ENCODE peak calls at places on chromosomes 16 and 17, in seven cellular contexts. One of them, this sample, is unnamed. For H3K4me1, the result is how much of the 10 kb centered on the place peaks cover.

GRCh38 chr17:61251939-61252865 is 147.4 kb upstream of the TBX2 start:
- DNase-seq in aorta: peak
- DNase-seq in testis: peak
- DNase-seq in esophagus squamous epithelium: peak
- DNase-seq in CD8-positive, alpha-beta memory T cell: peak
- DNase-seq in MM.1S: no peak
- DNase-seq in neuronal stem cell: no peak
- DNase-seq in this sample: peak

GRCh38 chr17:76556759-76557367 is 17.0 kb downstream of the PRCD start:
- DNase-seq in aorta: no peak
- DNase-seq in testis: no peak
- DNase-seq in esophagus squamous epithelium: no peak
- DNase-seq in CD8-positive, alpha-beta memory T cell: peak
- DNase-seq in MM.1S: peak
- DNase-seq in neuronal stem cell: no peak
- DNase-seq in this sample: peak

GRCh38 chr16:66390346-66391108 is 24.0 kb downstream of the CDH5 start:
- DNase-seq in aorta: no peak
- DNase-seq in testis: no peak
- DNase-seq in esophagus squamous epithelium: no peak
- DNase-seq in CD8-positive, alpha-beta memory T cell: no peak
- DNase-seq in MM.1S: no peak
- DNase-seq in neuronal stem cell: no peak
- DNase-seq in this sample: no peak

GRCh38 chr17:58184308-58184985 is 8.1 kb upstream of the EPX start:
- DNase-seq in aorta: no peak
- DNase-seq in testis: no peak
- DNase-seq in esophagus squamous epithelium: no peak
- DNase-seq in CD8-positive, alpha-beta memory T cell: no peak
- DNase-seq in MM.1S: no peak
- DNase-seq in neuronal stem cell: peak
- DNase-seq in this sample: no peak

GRCh38 chr16:67433131-67433719 is 2.3 kb downstream of the HSD11B2 start:
- DNase-seq in aorta: no peak
- DNase-seq in testis: no peak
- DNase-seq in esophagus squamous epithelium: no peak
- DNase-seq in CD8-positive, alpha-beta memory T cell: no peak
- DNase-seq in MM.1S: no peak
- DNase-seq in neuronal stem cell: no peak
- DNase-seq in this sample: no peak

GRCh38 chr17:13120864-13121263 is 103.0 kb upstream of the ELAC2 start:
- DNase-seq in aorta: no peak
- DNase-seq in testis: no peak
- DNase-seq in esophagus squamous epithelium: no peak
- DNase-seq in CD8-positive, alpha-beta memory T cell: no peak
- DNase-seq in MM.1S: no peak
- DNase-seq in neuronal stem cell: no peak
- DNase-seq in this sample: no peak

GRCh38 chr16:23283571-23283970 is 18.5 kb upstream of the SCNN1B start:
- DNase-seq in aorta: no peak
- DNase-seq in testis: no peak
- DNase-seq in esophagus squamous epithelium: no peak
- DNase-seq in CD8-positive, alpha-beta memory T cell: no peak
- DNase-seq in MM.1S: no peak
- DNase-seq in neuronal stem cell: no peak
- DNase-seq in this sample: no peak

GRCh38 chr16:23229714-23230113 is 47.2 kb downstream of the SCNN1G start:
- DNase-seq in aorta: no peak
- DNase-seq in testis: no peak
- DNase-seq in esophagus squamous epithelium: no peak
- DNase-seq in CD8-positive, alpha-beta memory T cell: no peak
- DNase-seq in MM.1S: no peak
- DNase-seq in neuronal stem cell: no peak
- DNase-seq in this sample: no peak

GRCh38 chr16:25109643-25110042 is 1.9 kb upstream of the LCMT1 start:
- DNase-seq in aorta: peak
- DNase-seq in testis: peak
- DNase-seq in esophagus squamous epithelium: no peak
- DNase-seq in CD8-positive, alpha-beta memory T cell: no peak
- DNase-seq in MM.1S: no peak
- DNase-seq in neuronal stem cell: no peak
- DNase-seq in this sample: no peak

GRCh38 chr17:82963104-82963950 is 116.1 kb upstream of the METRNL start:
- DNase-seq in aorta: peak
- DNase-seq in testis: peak
- DNase-seq in esophagus squamous epithelium: no peak
- DNase-seq in CD8-positive, alpha-beta memory T cell: no peak
- DNase-seq in MM.1S: no peak
- DNase-seq in neuronal stem cell: peak
- DNase-seq in this sample: peak

GRCh38 chr17:77884967-77885641 is 73.4 kb upstream of the TNRC6C start:
- DNase-seq in aorta: no peak
- DNase-seq in testis: no peak
- DNase-seq in esophagus squamous epithelium: no peak
- DNase-seq in CD8-positive, alpha-beta memory T cell: no peak
- DNase-seq in MM.1S: no peak
- DNase-seq in neuronal stem cell: no peak
- DNase-seq in this sample: no peak

GRCh38 chr16:89687092-89687940 is 827 bp downstream of the CDK10 start:
- DNase-seq in aorta: no peak
- DNase-seq in testis: no peak
- DNase-seq in esophagus squamous epithelium: no peak
- DNase-seq in CD8-positive, alpha-beta memory T cell: no peak
- DNase-seq in MM.1S: peak
- DNase-seq in neuronal stem cell: no peak
- DNase-seq in this sample: peak

GRCh38 chr17:68738044-68738443 is 136.9 kb upstream of the FAM20A start:
- DNase-seq in aorta: no peak
- DNase-seq in testis: peak
- DNase-seq in esophagus squamous epithelium: no peak
- DNase-seq in CD8-positive, alpha-beta memory T cell: no peak
- DNase-seq in MM.1S: no peak
- DNase-seq in neuronal stem cell: no peak
- DNase-seq in this sample: no peak

GRCh38 chr17:50863221-50863843 is 2.8 kb downstream of the TOB1 start:
- DNase-seq in aorta: no peak
- DNase-seq in testis: peak
- DNase-seq in esophagus squamous epithelium: no peak
- DNase-seq in CD8-positive, alpha-beta memory T cell: no peak
- DNase-seq in MM.1S: peak
- DNase-seq in neuronal stem cell: no peak
- DNase-seq in this sample: no peak

GRCh38 chr16:70634861-70635260 is 11.5 kb upstream of the IL34 start:
- DNase-seq in aorta: no peak
- DNase-seq in testis: no peak
- DNase-seq in esophagus squamous epithelium: no peak
- DNase-seq in CD8-positive, alpha-beta memory T cell: no peak
- DNase-seq in MM.1S: no peak
- DNase-seq in neuronal stem cell: no peak
- DNase-seq in this sample: no peak

GRCh38 chr16:4696172-4696904 is 3.0 kb downstream of the NUDT16L1 start:
- DNase-seq in aorta: peak
- DNase-seq in testis: peak
- DNase-seq in esophagus squamous epithelium: no peak
- DNase-seq in CD8-positive, alpha-beta memory T cell: no peak
- DNase-seq in MM.1S: no peak
- DNase-seq in neuronal stem cell: no peak
- DNase-seq in this sample: no peak

GRCh38 chr17:5921919-5922318 is 148.3 kb upstream of the WSCD1 start:
- DNase-seq in aorta: no peak
- DNase-seq in testis: no peak
- DNase-seq in esophagus squamous epithelium: no peak
- DNase-seq in CD8-positive, alpha-beta memory T cell: no peak
- DNase-seq in MM.1S: no peak
- DNase-seq in neuronal stem cell: no peak
- DNase-seq in this sample: no peak

GRCh38 chr16:20397468-20398074 is 7.0 kb downstream of the PDILT start:
- DNase-seq in aorta: no peak
- DNase-seq in testis: no peak
- DNase-seq in esophagus squamous epithelium: no peak
- DNase-seq in CD8-positive, alpha-beta memory T cell: no peak
- DNase-seq in MM.1S: no peak
- DNase-seq in neuronal stem cell: no peak
- DNase-seq in this sample: no peak

GRCh38 chr17:44218344-44219125 is 940 bp downstream of the UBTF start:
- DNase-seq in aorta: peak
- DNase-seq in testis: peak
- DNase-seq in esophagus squamous epithelium: peak
- DNase-seq in CD8-positive, alpha-beta memory T cell: peak
- DNase-seq in MM.1S: peak
- DNase-seq in neuronal stem cell: peak
- DNase-seq in this sample: peak

GRCh38 chr17:6596941-6597340 is 40.6 kb upstream of the PITPNM3 start:
- DNase-seq in aorta: no peak
- DNase-seq in testis: no peak
- DNase-seq in esophagus squamous epithelium: no peak
- DNase-seq in CD8-positive, alpha-beta memory T cell: no peak
- DNase-seq in MM.1S: no peak
- DNase-seq in neuronal stem cell: no peak
- DNase-seq in this sample: no peak

GRCh38 chr17:1839516-1839915 is 9.7 kb downstream of the RPA1 start:
- DNase-seq in aorta: no peak
- DNase-seq in testis: no peak
- DNase-seq in esophagus squamous epithelium: no peak
- DNase-seq in CD8-positive, alpha-beta memory T cell: no peak
- DNase-seq in MM.1S: no peak
- DNase-seq in neuronal stem cell: no peak
- DNase-seq in this sample: no peak

GRCh38 chr16:87060026-87060986 is 256.9 kb downstream of the C16orf95 start:
- DNase-seq in aorta: no peak
- DNase-seq in testis: no peak
- DNase-seq in esophagus squamous epithelium: no peak
- DNase-seq in CD8-positive, alpha-beta memory T cell: no peak
- DNase-seq in MM.1S: peak
- DNase-seq in neuronal stem cell: no peak
- DNase-seq in this sample: no peak
- H3K27ac ChIP-seq in aorta: peak
- H3K27ac ChIP-seq in testis: no peak
- H3K27ac ChIP-seq in esophagus squamous epithelium: no peak
- H3K27ac ChIP-seq in CD8-positive, alpha-beta memory T cell: no peak
- H3K27ac ChIP-seq in MM.1S: no peak
- H3K27ac ChIP-seq in neuronal stem cell: no peak
- H3K27ac ChIP-seq in this sample: no peak

GRCh38 chr16:56106527-56106926 is 84.8 kb upstream of the GNAO1 start:
- DNase-seq in aorta: no peak
- DNase-seq in testis: no peak
- DNase-seq in esophagus squamous epithelium: no peak
- DNase-seq in CD8-positive, alpha-beta memory T cell: no peak
- DNase-seq in MM.1S: no peak
- DNase-seq in neuronal stem cell: no peak
- DNase-seq in this sample: no peak

GRCh38 chr16:56101480-56101879 is 89.8 kb upstream of the GNAO1 start:
- DNase-seq in aorta: no peak
- DNase-seq in testis: no peak
- DNase-seq in esophagus squamous epithelium: no peak
- DNase-seq in CD8-positive, alpha-beta memory T cell: no peak
- DNase-seq in MM.1S: no peak
- DNase-seq in neuronal stem cell: no peak
- DNase-seq in this sample: no peak

GRCh38 chr16:56107944-56108583 is 83.2 kb upstream of the GNAO1 start:
- DNase-seq in aorta: no peak
- DNase-seq in testis: no peak
- DNase-seq in esophagus squamous epithelium: no peak
- DNase-seq in CD8-positive, alpha-beta memory T cell: no peak
- DNase-seq in MM.1S: no peak
- DNase-seq in neuronal stem cell: no peak
- DNase-seq in this sample: no peak

DNA sequence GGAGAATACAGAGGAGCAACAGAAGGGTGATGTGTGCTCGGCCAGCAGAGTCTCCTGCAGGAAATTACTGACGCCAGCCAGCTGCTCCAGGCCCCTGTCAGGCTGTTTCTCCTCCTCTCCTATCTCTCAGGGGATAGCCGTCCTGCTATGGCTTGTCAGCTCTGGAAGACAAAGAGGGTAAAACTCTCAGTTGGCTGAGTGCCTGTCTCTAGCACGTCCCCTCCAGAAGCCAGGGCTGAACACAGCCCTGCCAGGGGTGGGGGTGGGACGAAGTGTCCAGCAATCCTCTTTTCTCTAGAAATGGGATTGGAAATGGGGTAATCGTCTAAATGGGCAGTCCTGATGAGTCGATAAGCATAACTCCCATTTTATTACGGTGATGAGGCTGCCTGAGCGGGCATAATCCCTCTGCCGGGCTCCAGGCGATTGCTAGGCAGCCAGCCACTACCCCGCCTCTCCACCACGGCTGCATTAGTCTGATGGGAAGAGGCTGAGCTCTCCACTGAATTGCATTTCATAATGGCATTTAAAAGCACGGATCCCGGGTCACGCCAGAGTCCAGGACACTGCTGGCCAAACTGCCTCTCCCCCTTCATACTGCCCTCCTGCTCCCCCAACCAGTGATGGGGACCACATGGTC is 89.0 kb upstream of the GNAO1 start:
- DNase-seq in aorta: peak
- DNase-seq in testis: peak
- DNase-seq in esophagus squamous epithelium: no peak
- DNase-seq in CD8-positive, alpha-beta memory T cell: no peak
- DNase-seq in MM.1S: no peak
- DNase-seq in neuronal stem cell: no peak
- DNase-seq in this sample: no peak
- H3K4me3 ChIP-seq in aorta: no peak
- H3K4me3 ChIP-seq in testis: no peak
- H3K4me3 ChIP-seq in esophagus squamous epithelium: peak
- H3K4me3 ChIP-seq in CD8-positive, alpha-beta memory T cell: no peak
- H3K4me3 ChIP-seq in MM.1S: no peak
- H3K4me3 ChIP-seq in neuronal stem cell: no peak
- H3K4me3 ChIP-seq in this sample: peak

DNA sequence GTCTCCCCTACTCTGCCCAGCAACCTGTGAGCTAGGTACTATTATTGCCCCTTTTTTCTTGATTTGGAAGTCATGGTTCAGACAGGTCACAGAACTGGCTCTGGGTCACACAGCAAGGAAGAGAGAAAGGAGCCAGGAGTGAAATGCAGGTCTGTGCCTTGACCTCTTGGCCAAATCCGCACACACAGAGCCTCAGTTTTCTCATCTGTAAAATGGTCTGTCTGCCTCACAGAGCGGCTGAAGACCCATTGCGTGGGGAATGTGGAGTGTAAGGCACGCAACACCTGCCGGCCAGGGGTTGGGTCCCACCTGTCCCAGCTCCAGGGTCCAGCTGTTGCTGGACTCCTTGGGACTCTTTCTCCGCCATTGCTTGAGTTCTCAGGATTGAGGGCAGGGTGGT is 32.4 kb downstream of the CNGB1 start:
- DNase-seq in aorta: no peak
- DNase-seq in testis: no peak
- DNase-seq in esophagus squamous epithelium: no peak
- DNase-seq in CD8-positive, alpha-beta memory T cell: no peak
- DNase-seq in MM.1S: no peak
- DNase-seq in neuronal stem cell: no peak
- DNase-seq in this sample: no peak
- H3K4me1 ChIP-seq in aorta: under half
- H3K4me1 ChIP-seq in testis: under half
- H3K4me1 ChIP-seq in esophagus squamous epithelium: under half
- H3K4me1 ChIP-seq in CD8-positive, alpha-beta memory T cell: under half
- H3K4me1 ChIP-seq in MM.1S: under half
- H3K4me1 ChIP-seq in neuronal stem cell: under half
- H3K4me1 ChIP-seq in this sample: under half

DNA sequence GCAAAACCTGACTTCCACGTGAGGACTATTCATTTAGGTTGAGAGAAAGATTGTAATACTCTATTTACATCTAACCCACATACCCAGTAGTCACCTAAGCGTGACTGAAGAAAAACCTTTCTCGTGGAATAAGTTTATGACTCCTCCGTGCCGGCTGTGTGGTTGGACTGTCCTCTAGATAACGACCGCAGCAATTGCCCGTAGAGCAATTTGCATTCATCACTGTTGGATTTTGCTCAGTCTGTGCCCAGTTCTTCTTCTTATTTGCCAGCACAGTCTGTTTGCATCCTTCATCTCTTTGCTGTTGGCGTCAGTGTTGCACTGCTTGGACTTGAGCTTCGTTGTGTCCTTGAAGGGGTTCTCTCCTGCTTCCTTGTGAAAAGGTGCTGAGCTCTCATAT is 131.3 kb downstream of the CYB561 start:
- DNase-seq in aorta: no peak
- DNase-seq in testis: no peak
- DNase-seq in esophagus squamous epithelium: no peak
- DNase-seq in CD8-positive, alpha-beta memory T cell: no peak
- DNase-seq in MM.1S: no peak
- DNase-seq in neuronal stem cell: no peak
- DNase-seq in this sample: no peak
- H3K27ac ChIP-seq in aorta: no peak
- H3K27ac ChIP-seq in testis: no peak
- H3K27ac ChIP-seq in esophagus squamous epithelium: no peak
- H3K27ac ChIP-seq in CD8-positive, alpha-beta memory T cell: no peak
- H3K27ac ChIP-seq in MM.1S: no peak
- H3K27ac ChIP-seq in neuronal stem cell: no peak
- H3K27ac ChIP-seq in this sample: no peak